ENCODE peak calls at places on chromosome 15, in four cellular contexts. One of them, this sample, is unnamed. For H3K9me3, the result is how much of the 10 kb centered on the place peaks cover.

GRCh38 chr15:77622212-77622941 is 10.3 kb downstream of the LINGO1 start:
- DNase-seq in hepatocyte: peak
- DNase-seq in mesenchymal stem cell: peak
- DNase-seq in neuronal stem cell: no peak
- DNase-seq in this sample: no peak

GRCh38 chr15:38817427-38818155 is 253.0 kb upstream of the RASGRP1 start:
- DNase-seq in hepatocyte: peak
- DNase-seq in mesenchymal stem cell: peak
- DNase-seq in neuronal stem cell: peak
- DNase-seq in this sample: peak

GRCh38 chr15:83582386-83582785 is 71.5 kb upstream of the ADAMTSL3 start:
- DNase-seq in mesenchymal stem cell: no peak
- DNase-seq in hepatocyte: no peak
- DNase-seq in neuronal stem cell: no peak
- DNase-seq in this sample: no peak

GRCh38 chr15:100740105-100740504 is 137.7 kb downstream of the ASB7 start:
- DNase-seq in neuronal stem cell: no peak
- DNase-seq in hepatocyte: no peak
- DNase-seq in mesenchymal stem cell: peak
- DNase-seq in this sample: no peak

GRCh38 chr15:53193149-53193548 is 403.0 kb upstream of the ONECUT1 start:
- DNase-seq in neuronal stem cell: peak
- DNase-seq in mesenchymal stem cell: no peak
- DNase-seq in hepatocyte: peak
- DNase-seq in this sample: peak

GRCh38 chr15:28125673-28126651 is 26.8 kb upstream of the OCA2 start:
- DNase-seq in mesenchymal stem cell: peak
- DNase-seq in hepatocyte: peak
- DNase-seq in neuronal stem cell: peak
- DNase-seq in this sample: peak

GRCh38 chr15:70267879-70268278 is 170.2 kb upstream of the TLE3 start:
- DNase-seq in hepatocyte: no peak
- DNase-seq in mesenchymal stem cell: peak
- DNase-seq in neuronal stem cell: no peak
- DNase-seq in this sample: no peak

GRCh38 chr15:47505712-47506542 is 211.4 kb upstream of the SEMA6D start:
- DNase-seq in neuronal stem cell: no peak
- DNase-seq in mesenchymal stem cell: no peak
- DNase-seq in hepatocyte: peak
- DNase-seq in this sample: no peak

GRCh38 chr15:29818141-29818540 is 4.1 kb downstream of the TJP1 start:
- DNase-seq in hepatocyte: no peak
- DNase-seq in mesenchymal stem cell: no peak
- DNase-seq in neuronal stem cell: no peak
- DNase-seq in this sample: no peak

GRCh38 chr15:31442203-31443090 is 115.8 kb downstream of the KLF13 start:
- DNase-seq in neuronal stem cell: no peak
- DNase-seq in hepatocyte: peak
- DNase-seq in mesenchymal stem cell: peak
- DNase-seq in this sample: no peak

GRCh38 chr15:55266547-55266946 is 23.1 kb downstream of the RAB27A start:
- DNase-seq in neuronal stem cell: no peak
- DNase-seq in mesenchymal stem cell: no peak
- DNase-seq in hepatocyte: no peak
- DNase-seq in this sample: no peak

GRCh38 chr15:28132524-28133275 is 33.6 kb upstream of the OCA2 start:
- DNase-seq in neuronal stem cell: no peak
- DNase-seq in hepatocyte: no peak
- DNase-seq in mesenchymal stem cell: peak
- DNase-seq in this sample: no peak

DNA sequence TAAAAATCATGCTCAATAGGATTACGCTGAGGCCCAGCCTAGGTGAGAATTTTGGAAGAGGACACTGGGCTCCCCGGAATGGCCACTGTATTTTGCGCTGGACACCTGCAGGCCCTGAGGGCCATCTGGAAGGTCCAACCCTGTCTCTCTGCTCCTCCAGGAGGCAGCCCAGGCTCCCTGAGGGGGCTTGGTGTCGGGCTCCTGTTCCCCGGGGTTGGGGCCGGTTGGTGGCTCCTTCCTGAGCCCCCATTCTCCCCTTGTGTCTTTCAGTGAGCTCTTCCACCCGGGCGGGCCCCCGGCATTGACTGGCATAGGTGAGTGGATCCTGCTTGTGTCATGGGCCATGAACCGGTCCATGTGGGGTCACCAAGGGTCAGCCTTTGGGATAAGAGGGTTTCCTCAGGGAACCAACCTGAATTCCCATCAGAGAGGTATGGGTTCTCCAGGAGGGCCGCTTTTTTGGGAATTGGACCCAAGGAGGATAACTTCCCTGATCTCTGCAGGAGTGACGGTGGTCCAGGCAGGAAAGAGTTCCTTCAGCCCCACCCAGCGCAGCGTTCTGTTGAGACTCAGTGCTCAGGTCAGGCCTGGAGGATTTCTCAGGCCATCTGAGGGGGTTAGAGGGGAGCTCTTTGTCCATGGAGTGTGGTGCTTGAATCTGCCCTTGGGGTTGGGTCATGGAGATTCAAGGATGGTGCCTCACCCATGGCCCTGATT is 187.8 kb downstream of the UBE3A start:
- DNase-seq in hepatocyte: peak
- DNase-seq in neuronal stem cell: no peak
- DNase-seq in mesenchymal stem cell: no peak
- DNase-seq in this sample: no peak
- H3K9me3 ChIP-seq in hepatocyte: under half
- H3K9me3 ChIP-seq in neuronal stem cell: under half
- H3K9me3 ChIP-seq in mesenchymal stem cell: under half
- H3K9me3 ChIP-seq in this sample: under half

DNA sequence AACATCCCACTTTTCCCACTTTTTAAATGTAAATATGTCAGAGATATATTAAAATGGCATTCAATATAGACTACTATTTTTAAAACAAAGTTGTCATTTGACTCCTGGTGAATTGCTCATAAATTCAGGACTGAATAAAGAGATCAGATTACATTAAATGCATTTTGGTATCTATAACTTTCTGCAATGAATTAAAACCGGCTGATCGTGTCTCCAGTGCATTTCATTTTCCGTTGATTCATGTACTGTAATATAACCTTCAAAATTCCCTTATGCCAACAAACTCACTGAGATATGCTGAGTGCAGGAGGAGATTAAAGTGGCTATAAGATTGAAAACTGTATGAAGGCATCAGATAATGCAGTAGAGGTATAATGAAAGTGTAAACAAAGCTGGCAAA is 361.1 kb upstream of the CDIN1 start:
- DNase-seq in neuronal stem cell: no peak
- DNase-seq in hepatocyte: no peak
- DNase-seq in mesenchymal stem cell: no peak
- DNase-seq in this sample: no peak
- H3K4me2 ChIP-seq in neuronal stem cell: no peak
- H3K4me2 ChIP-seq in hepatocyte: no peak
- H3K4me2 ChIP-seq in mesenchymal stem cell: no peak
- H3K4me2 ChIP-seq in this sample: no peak

GRCh38 chr15:25332306-25332705 is 106.5 kb downstream of the UBE3A start:
- DNase-seq in mesenchymal stem cell: no peak
- DNase-seq in hepatocyte: no peak
- DNase-seq in neuronal stem cell: no peak
- DNase-seq in this sample: no peak
- H3K9me3 ChIP-seq in mesenchymal stem cell: under half
- H3K9me3 ChIP-seq in hepatocyte: under half
- H3K9me3 ChIP-seq in neuronal stem cell: under half
- H3K9me3 ChIP-seq in this sample: under half

DNA sequence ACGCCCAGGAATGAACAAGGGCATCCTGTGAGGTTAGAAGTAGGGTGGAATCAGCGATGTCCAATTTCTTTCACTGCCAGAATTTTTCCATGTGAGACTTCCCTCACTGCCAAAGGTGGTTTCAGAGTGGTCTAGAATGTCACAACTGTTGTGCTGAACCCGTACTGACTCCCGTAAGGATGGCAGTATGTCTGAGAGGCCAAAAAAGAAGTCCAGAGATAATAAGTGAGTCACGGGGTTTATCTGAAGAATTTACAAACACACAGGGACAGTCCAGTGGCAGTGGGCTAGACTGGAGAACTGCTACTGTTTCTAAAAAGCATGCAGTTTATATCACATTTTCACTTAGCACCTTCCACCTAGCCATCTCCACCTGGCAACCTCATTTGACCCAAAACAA is 160.6 kb upstream of the ATP10A start:
- DNase-seq in hepatocyte: no peak
- DNase-seq in mesenchymal stem cell: no peak
- DNase-seq in neuronal stem cell: no peak
- DNase-seq in this sample: no peak
- H3K4me2 ChIP-seq in hepatocyte: no peak
- H3K4me2 ChIP-seq in mesenchymal stem cell: no peak
- H3K4me2 ChIP-seq in neuronal stem cell: no peak
- H3K4me2 ChIP-seq in this sample: no peak

GRCh38 chr15:95680693-95681092 is 649.8 kb upstream of the NR2F2 start:
- DNase-seq in mesenchymal stem cell: no peak
- DNase-seq in hepatocyte: no peak
- DNase-seq in neuronal stem cell: no peak
- DNase-seq in this sample: no peak
- H3K9me3 ChIP-seq in mesenchymal stem cell: under half
- H3K9me3 ChIP-seq in hepatocyte: under half
- H3K9me3 ChIP-seq in neuronal stem cell: under half
- H3K9me3 ChIP-seq in this sample: under half

GRCh38 chr15:92121047-92121446 is 267.5 kb downstream of the SLCO3A1 start:
- DNase-seq in hepatocyte: no peak
- DNase-seq in neuronal stem cell: no peak
- DNase-seq in mesenchymal stem cell: no peak
- DNase-seq in this sample: no peak

GRCh38 chr15:92123848-92124631 is 269.6 kb upstream of the ST8SIA2 start:
- DNase-seq in hepatocyte: no peak
- DNase-seq in mesenchymal stem cell: no peak
- DNase-seq in neuronal stem cell: no peak
- DNase-seq in this sample: no peak

GRCh38 chr15:92122259-92122658 is 268.8 kb downstream of the SLCO3A1 start:
- DNase-seq in hepatocyte: no peak
- DNase-seq in neuronal stem cell: no peak
- DNase-seq in mesenchymal stem cell: no peak
- DNase-seq in this sample: no peak

GRCh38 chr15:92128788-92129187 is 264.9 kb upstream of the ST8SIA2 start:
- DNase-seq in neuronal stem cell: no peak
- DNase-seq in hepatocyte: no peak
- DNase-seq in mesenchymal stem cell: no peak
- DNase-seq in this sample: no peak

DNA sequence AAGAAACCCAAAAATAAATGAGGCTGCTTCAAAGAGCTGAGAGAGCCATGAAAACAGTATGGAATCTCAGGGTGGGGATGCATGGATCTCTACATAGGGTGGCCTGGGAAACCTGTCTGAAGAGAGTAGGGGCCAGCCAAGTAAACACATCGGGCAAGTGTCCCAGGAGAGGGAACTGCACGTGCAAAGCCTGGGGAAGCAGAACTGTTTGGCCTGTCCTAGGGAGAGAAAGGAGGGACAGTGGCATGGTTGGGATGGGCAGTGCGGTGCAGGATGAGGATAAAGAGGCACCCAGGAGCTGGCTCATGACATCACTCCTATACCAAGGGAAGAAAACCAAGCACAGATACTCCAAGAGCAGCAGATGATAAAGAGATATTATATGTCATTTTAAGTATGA is 269.0 kb upstream of the ST8SIA2 start:
- DNase-seq in neuronal stem cell: no peak
- DNase-seq in hepatocyte: no peak
- DNase-seq in mesenchymal stem cell: no peak
- DNase-seq in this sample: no peak
- H3K4me2 ChIP-seq in neuronal stem cell: no peak
- H3K4me2 ChIP-seq in hepatocyte: no peak
- H3K4me2 ChIP-seq in mesenchymal stem cell: no peak
- H3K4me2 ChIP-seq in this sample: no peak

GRCh38 chr15:25186411-25186810 is 231.6 kb downstream of the SNRPN start:
- DNase-seq in neuronal stem cell: no peak
- DNase-seq in hepatocyte: no peak
- DNase-seq in mesenchymal stem cell: no peak
- DNase-seq in this sample: no peak

GRCh38 chr15:25185791-25186190 is 231.0 kb downstream of the SNRPN start:
- DNase-seq in neuronal stem cell: no peak
- DNase-seq in hepatocyte: no peak
- DNase-seq in mesenchymal stem cell: no peak
- DNase-seq in this sample: no peak

GRCh38 chr15:25188551-25189101 is 233.8 kb downstream of the SNRPN start:
- DNase-seq in hepatocyte: no peak
- DNase-seq in neuronal stem cell: no peak
- DNase-seq in mesenchymal stem cell: no peak
- DNase-seq in this sample: no peak

GRCh38 chr15:25188051-25188450 is 233.3 kb downstream of the SNRPN start:
- DNase-seq in hepatocyte: no peak
- DNase-seq in mesenchymal stem cell: no peak
- DNase-seq in neuronal stem cell: no peak
- DNase-seq in this sample: no peak

GRCh38 chr15:25186906-25187645 is 232.3 kb downstream of the SNRPN start:
- DNase-seq in mesenchymal stem cell: no peak
- DNase-seq in hepatocyte: no peak
- DNase-seq in neuronal stem cell: no peak
- DNase-seq in this sample: no peak
- H3K9me3 ChIP-seq in mesenchymal stem cell: under half
- H3K9me3 ChIP-seq in hepatocyte: under half
- H3K9me3 ChIP-seq in neuronal stem cell: half or more
- H3K9me3 ChIP-seq in this sample: under half

This sample was measured in Karpas-422.